ENCODE peak calls at places on chromosomes 3 and 15, in seven cellular contexts. Y is SHP77 treated with DMSO at 0.1 percent for 48 hours; V is heart left ventricle; T is CD8-positive, alpha-beta T cell; A is BE2C; W is aorta; K is HS-27A. R is an unnamed sample.

GRCh38 chr3:28467414-28467813 is 118.8 kb upstream of the AZI2 start:
- DNase-seq in Y (no peak), V (no peak), T (no peak), A (no peak), W (no peak), K (no peak), R (no peak)

GRCh38 chr15:27956285-27956684 is 142.8 kb downstream of the OCA2 start:
- DNase-seq in Y (no peak), V (no peak), T (no peak), A (no peak), W (no peak), K (no peak), R (no peak)

GRCh38 chr3:15099364-15100098 is 583 bp upstream of the RBSN start:
- DNase-seq in Y (no peak), V (no peak), T (no peak), A (no peak), W (no peak), K (no peak), R (no peak)

GRCh38 chr3:55801068-55801467 is 314.0 kb upstream of the WNT5A start:
- DNase-seq in Y (no peak), V (no peak), T (no peak), A (no peak), W (no peak), K (no peak), R (no peak)

GRCh38 chr3:147589016-147589415 is 179.9 kb downstream of the ZIC1 start:
- DNase-seq in Y (no peak), V (no peak), T (no peak), A (no peak), W (no peak), K (no peak), R (no peak)

GRCh38 chr3:170585008-170585936 is 603 bp downstream of the SLC7A14 start:
- DNase-seq in Y (peak; percentile 16), V (peak; percentile 21), T (no peak), A (peak; percentile 46), W (peak; percentile 72), K (no peak), R (no peak)

GRCh38 chr3:16350041-16350952 is 85.3 kb downstream of the OXNAD1 start:
- DNase-seq in Y (no peak), V (no peak), T (no peak), A (no peak), W (no peak), K (no peak), R (no peak)

GRCh38 chr3:120160050-120160449 is 65.8 kb upstream of the GSK3B start:
- DNase-seq in Y (no peak), V (peak; percentile 58), T (no peak), A (no peak), W (no peak), K (peak; percentile 87), R (no peak)

GRCh38 chr3:26622634-26623408 is at the start of gene LRRC3B:
- DNase-seq in Y (no peak), V (peak; percentile 19), T (no peak), A (no peak), W (no peak), K (no peak), R (no peak)

GRCh38 chr3:108959017-108959416 is 5.3 kb upstream of the GUCA1C start:
- DNase-seq in Y (no peak), V (no peak), T (no peak), A (no peak), W (no peak), K (no peak), R (no peak)

GRCh38 chr3:50170689-50171088 is 15.6 kb downstream of the SEMA3F start:
- DNase-seq in Y (no peak), V (peak; percentile 69), T (no peak), A (no peak), W (peak; percentile 87), K (no peak), R (no peak)

GRCh38 chr3:48301814-48302194 is 31.7 kb downstream of the SPINK8 start:
- DNase-seq in Y (no peak), V (peak; percentile 23), T (no peak), A (no peak), W (no peak), K (peak; percentile 14), R (no peak)

R was measured in sciatic nerve.